ENCODE peak calls at places on chromosomes 3 and 15, in eight cellular contexts. I is H9, F is NB4, H is AG09309, V is cardiac muscle cell, R is GM20000, N is prostate gland, X is psoas muscle. C is an unnamed sample.
A peak's percentile ranks its signal among the peaks of the same experiment; 100 is the strongest.

GRCh38 chr3:178537123-178537754 is 1.0 kb downstream of the KCNMB2 start:
- DNase-seq in V (no peak), X (no peak), I (no peak), F (no peak), H (no peak), R (no peak), N (no peak), C (no peak)

GRCh38 chr3:141769171-141769894 is 6.1 kb downstream of the GRK7 start:
- DNase-seq in H (no peak), X (no peak), F (no peak), N (no peak), V (peak; percentile 35), I (no peak), R (no peak), C (no peak)

GRCh38 chr3:83092521-83093221 is 1331.2 kb upstream of the GBE1 start:
- DNase-seq in F (no peak), R (no peak), I (no peak), H (no peak), N (no peak), X (no peak), V (no peak), C (no peak)

GRCh38 chr15:69074011-69074842 is 59.7 kb downstream of the NOX5 start:
- DNase-seq in V (peak; percentile 74), I (peak; percentile 76), H (no peak), N (peak; percentile 51), F (peak; percentile 30), X (peak; percentile 68), R (no peak), C (peak; percentile 46)

GRCh38 chr3:189041482-189042090 is 130.2 kb upstream of the TPRG1 start:
- DNase-seq in V (peak; percentile 64), N (peak; percentile 19), I (peak; percentile 76), R (peak; percentile 71), H (no peak), X (no peak), F (peak; percentile 38), C (peak; percentile 12)

GRCh38 chr3:39716849-39717248 is 92.6 kb upstream of the MYRIP start:
- DNase-seq in F (no peak), X (no peak), R (no peak), N (peak; percentile 8), V (no peak), H (no peak), I (no peak), C (no peak)

GRCh38 chr3:88005066-88005465 is 53.7 kb downstream of the CGGBP1 start:
- DNase-seq in F (peak; percentile 37), V (peak; percentile 12), X (no peak), N (no peak), R (peak; percentile 35), I (no peak), H (no peak), C (no peak)

GRCh38 chr15:68572309-68572708 is 6.5 kb upstream of the CORO2B start:
- DNase-seq in I (no peak), X (no peak), N (no peak), V (no peak), H (no peak), F (no peak), R (no peak), C (no peak)

GRCh38 chr3:13934813-13935212 is 54.9 kb upstream of the WNT7A start:
- DNase-seq in R (no peak), I (peak; percentile 18), V (no peak), X (no peak), F (no peak), N (no peak), H (no peak), C (no peak)

GRCh38 chr15:89391685-89392257 is 57.1 kb upstream of the POLG start:
- DNase-seq in X (peak; percentile 12), I (no peak), N (no peak), F (no peak), R (no peak), H (no peak), V (no peak), C (no peak)

GRCh38 chr15:55526559-55527036 is 18.6 kb upstream of the DNAAF4 start:
- DNase-seq in V (peak; percentile 64), N (no peak), X (no peak), F (peak; percentile 72), I (peak; percentile 63), H (peak; percentile 25), R (peak; percentile 48), C (no peak)

GRCh38 chr3:43584043-43584826 is 37.6 kb downstream of the ANO10 start:
- DNase-seq in F (no peak), V (no peak), X (no peak), I (no peak), R (no peak), H (no peak), N (no peak), C (no peak)

GRCh38 chr3:129561619-129562248 is 18.8 kb downstream of the H1-8 start:
- DNase-seq in N (no peak), V (no peak), X (peak; percentile 56), R (no peak), H (no peak), I (no peak), F (no peak), C (no peak)

GRCh38 chr3:56792201-56792600 is 9.5 kb downstream of the ARHGEF3 start:
- DNase-seq in I (no peak), N (no peak), X (peak; percentile 53), V (no peak), F (no peak), R (no peak), H (no peak), C (no peak)

GRCh38 chr3:98900265-98901031 is 1.0 kb downstream of the DCBLD2 start:
- DNase-seq in I (no peak), R (no peak), F (no peak), N (no peak), H (no peak), V (no peak), X (no peak), C (no peak)

GRCh38 chr15:42274693-42274971 is 1.4 kb upstream of the TMEM87A start:
- DNase-seq in V (no peak), X (peak; percentile 46), F (peak; percentile 35), N (no peak), I (no peak), H (no peak), R (no peak), C (no peak)

GRCh38 chr3:9916734-9917680 is at the start of gene IL17RC:
- DNase-seq in X (peak; percentile 94), R (peak; percentile 34), I (peak; percentile 95), H (no peak), V (peak; percentile 85), F (peak; percentile 59), N (peak; percentile 95), C (peak; percentile 27)
- TF ChIP-seq CTCF in X (no peak), R (no peak), I (no peak), H (no peak), V (no peak), F (no peak), N (peak; percentile 13), C (no peak)

GRCh38 chr3:7959094-7959493 is 542.5 kb upstream of the LMCD1 start:
- DNase-seq in H (no peak), I (no peak), F (no peak), X (no peak), N (no peak), V (no peak), R (no peak), C (no peak)

GRCh38 chr3:7962244-7962643 is 539.4 kb upstream of the LMCD1 start:
- DNase-seq in V (no peak), F (no peak), N (no peak), I (no peak), H (no peak), X (no peak), R (no peak), C (no peak)

GRCh38 chr3:7960601-7961000 is 541.0 kb upstream of the LMCD1 start:
- DNase-seq in F (no peak), V (no peak), X (no peak), I (no peak), R (no peak), H (no peak), N (no peak), C (no peak)

GRCh38 chr3:7964899-7965298 is 536.7 kb upstream of the LMCD1 start:
- DNase-seq in R (no peak), N (no peak), I (no peak), V (no peak), X (no peak), F (no peak), H (no peak), C (no peak)
- TF ChIP-seq CTCF in R (no peak), N (no peak), I (peak; percentile 61), V (no peak), X (no peak), F (peak; percentile 5), H (no peak), C (no peak)

GRCh38 chr3:33919721-33920120 is 121.3 kb downstream of the PDCD6IP start:
- DNase-seq in X (no peak), V (no peak), I (no peak), F (no peak), H (no peak), R (no peak), N (no peak), C (no peak)

GRCh38 chr3:33918357-33918756 is 119.9 kb downstream of the PDCD6IP start:
- DNase-seq in V (no peak), X (no peak), I (no peak), R (no peak), N (no peak), H (no peak), F (no peak), C (no peak)

GRCh38 chr3:33919312-33919711 is 120.9 kb downstream of the PDCD6IP start:
- DNase-seq in N (no peak), F (no peak), V (no peak), X (no peak), I (no peak), R (no peak), H (no peak), C (no peak)

GRCh38 chr3:33914731-33915389 is 116.4 kb downstream of the PDCD6IP start:
- DNase-seq in R (no peak), V (no peak), N (no peak), H (no peak), F (no peak), I (no peak), X (no peak), C (no peak)

DNA sequence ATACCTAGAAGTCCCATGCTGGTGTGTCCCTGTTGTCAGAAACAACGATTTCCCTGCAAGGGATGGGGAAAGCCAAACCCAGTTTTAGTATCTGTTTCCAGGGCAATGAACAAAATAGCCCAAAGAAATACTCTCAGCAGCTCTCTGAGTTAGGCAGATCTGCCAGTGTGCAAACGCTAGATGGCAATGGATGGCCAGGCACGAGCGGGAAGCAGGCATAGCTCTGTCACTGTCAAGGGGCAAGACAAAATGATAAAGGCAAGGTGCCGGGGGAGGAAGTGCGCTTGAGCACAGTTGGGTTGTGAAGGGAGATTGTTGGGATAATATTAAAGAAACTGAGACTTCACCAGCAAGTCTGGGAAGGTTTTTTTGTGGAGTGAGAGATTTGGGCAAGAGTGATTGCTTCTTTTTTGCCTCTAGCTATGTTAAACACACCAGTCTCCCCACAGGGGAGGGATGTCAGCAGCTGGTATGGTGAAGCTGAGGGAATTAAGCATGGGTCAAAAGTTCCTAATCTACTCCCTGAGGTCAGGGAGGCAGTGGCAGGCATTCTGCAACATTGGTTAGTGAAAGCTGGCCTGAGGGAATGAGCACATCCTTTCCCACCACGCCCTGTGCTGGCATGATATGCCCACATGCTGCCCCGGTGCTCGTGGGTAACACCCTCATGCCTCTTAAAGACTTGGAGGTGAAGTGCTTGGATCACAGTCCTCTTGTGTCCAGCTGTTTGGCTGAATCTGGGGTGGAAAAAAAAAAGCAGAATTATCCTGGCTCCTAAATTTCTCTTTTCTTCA is 117.6 kb downstream of the PDCD6IP start:
- DNase-seq in N (no peak), I (no peak), H (no peak), F (no peak), V (peak; percentile 55), R (peak; percentile 28), X (no peak), C (no peak)
- TF ChIP-seq CTCF in N (no peak), I (peak; percentile 40), H (peak; percentile 40), F (no peak), V (peak; percentile 33), R (no peak), X (no peak), C (peak; percentile 53)

GRCh38 chr15:92128788-92129187 is 264.9 kb upstream of the ST8SIA2 start:
- DNase-seq in V (no peak), R (no peak), N (no peak), I (no peak), H (no peak), F (no peak), X (no peak), C (no peak)
- TF ChIP-seq CTCF in V (no peak), R (no peak), N (no peak), I (no peak), H (no peak), F (no peak), X (no peak), C (no peak)

C was measured in neural crest cell.